ENCODE peak calls at places on chromosome 1, in ten cellular contexts. I, S, N, Z, O, D, Y, Q, X and T are unnamed samples.

GRCh38 chr1:203326830-203327683 is 21.7 kb downstream of the BTG2 start:
- DNase-seq in S (peak; percentile 96), N (peak; percentile 95), Y (peak; percentile 96), Q (peak; percentile 81), I (peak; percentile 62), O (peak; percentile 75), X (peak; percentile 98), Z (peak; percentile 84), D (peak; percentile 96), T (peak; percentile 97)

GRCh38 chr1:245791410-245792312 is 636.9 kb downstream of the KIF26B start:
- DNase-seq in X (no peak), Z (no peak), S (no peak), D (no peak), I (no peak), O (no peak), Y (no peak), N (no peak), Q (no peak), T (no peak)

GRCh38 chr1:224175615-224176014 is 7.4 kb upstream of the DEGS1 start:
- DNase-seq in Z (no peak), N (peak; percentile 54), Q (peak; percentile 58), O (no peak), D (no peak), I (no peak), S (peak; percentile 65), X (no peak), Y (peak; percentile 74), T (peak; percentile 46)

GRCh38 chr1:40620150-40620549 is 45.3 kb downstream of the RIMS3 start:
- DNase-seq in X (no peak), Z (no peak), O (no peak), N (no peak), D (peak; percentile 17), Y (no peak), I (no peak), S (no peak), Q (no peak), T (no peak)

GRCh38 chr1:185929759-185930158 is 195.6 kb downstream of the HMCN1 start:
- DNase-seq in O (peak; percentile 25), S (no peak), N (no peak), I (no peak), Q (no peak), Z (no peak), X (no peak), D (no peak), Y (no peak), T (no peak)

GRCh38 chr1:40783001-40783905 is at the start of gene KCNQ4:
- DNase-seq in N (no peak), S (peak; percentile 39), O (no peak), Q (no peak), D (peak; percentile 58), Y (no peak), I (no peak), X (no peak), Z (no peak), T (peak; percentile 78)

GRCh38 chr1:203692565-203693470 is 66.2 kb downstream of the ATP2B4 start:
- DNase-seq in S (peak; percentile 93), Q (peak; percentile 88), Y (no peak), D (peak; percentile 95), I (peak; percentile 81), O (peak; percentile 97), Z (no peak), X (no peak), N (no peak), T (peak; percentile 87)

GRCh38 chr1:228837817-228838716 is 102.8 kb downstream of the RHOU start:
- DNase-seq in O (peak; percentile 16), N (no peak), Y (no peak), Q (peak; percentile 65), X (no peak), Z (peak; percentile 84), I (peak; percentile 97), S (peak; percentile 89), D (peak; percentile 93), T (no peak)

GRCh38 chr1:21857142-21857839 is 45.2 kb downstream of the LDLRAD2 start:
- DNase-seq in N (no peak), X (no peak), Q (no peak), Y (peak; percentile 31), S (peak; percentile 84), Z (no peak), O (peak; percentile 60), D (no peak), I (no peak), T (no peak)

GRCh38 chr1:151841141-151841540 is 1.5 kb upstream of the C2CD4D start:
- DNase-seq in D (no peak), Q (no peak), I (peak; percentile 61), O (peak; percentile 81), Y (no peak), Z (no peak), X (no peak), N (no peak), S (peak; percentile 76), T (no peak)

GRCh38 chr1:41607810-41608209 is 123.3 kb upstream of the EDN2 start:
- DNase-seq in D (no peak), S (no peak), N (no peak), Z (no peak), Q (no peak), O (no peak), I (no peak), Y (no peak), X (no peak), T (no peak)

GRCh38 chr1:90104941-90105593 is 110.2 kb downstream of the ZNF326 start:
- DNase-seq in Z (no peak), O (no peak), I (no peak), X (no peak), S (no peak), N (no peak), Q (no peak), Y (no peak), D (no peak), T (no peak)

GRCh38 chr1:33435096-33435820 is 4.4 kb upstream of the PHC2 start:
- DNase-seq in Z (no peak), X (no peak), D (no peak), Y (no peak), S (peak; percentile 88), N (no peak), Q (no peak), I (peak; percentile 48), O (peak; percentile 66), T (no peak)

GRCh38 chr1:223712856-223713494 is 636 bp downstream of the CAPN2 start:
- DNase-seq in Y (peak; percentile 70), S (peak; percentile 40), N (peak; percentile 49), Q (no peak), Z (no peak), O (no peak), I (no peak), D (no peak), X (no peak), T (peak; percentile 66)

GRCh38 chr1:157415661-157416060 is 136.7 kb downstream of the FCRL5 start:
- DNase-seq in Y (no peak), S (peak; percentile 68), I (no peak), X (no peak), O (no peak), Z (no peak), N (no peak), D (no peak), Q (no peak), T (no peak)

GRCh38 chr1:61078611-61079010 is 3.8 kb upstream of the NFIA start:
- DNase-seq in X (no peak), O (no peak), N (no peak), Y (no peak), Q (no peak), D (no peak), Z (no peak), I (no peak), S (no peak), T (no peak)

GRCh38 chr1:74468982-74469603 is 43.3 kb downstream of the LRRC53 start:
- DNase-seq in O (peak; percentile 38), X (peak; percentile 3), Y (no peak), S (no peak), I (peak; percentile 29), D (no peak), Q (no peak), N (no peak), Z (peak; percentile 45), T (no peak)

GRCh38 chr1:89605692-89606091 is 27.2 kb upstream of the LRRC8C start:
- DNase-seq in Z (no peak), D (no peak), I (peak; percentile 83), Y (no peak), O (no peak), X (no peak), N (no peak), Q (peak; percentile 70), S (peak; percentile 71), T (no peak)

GRCh38 chr1:54967372-54967771 is 13.1 kb upstream of the TMEM61 start:
- DNase-seq in Q (no peak), Z (no peak), X (no peak), S (peak; percentile 47), I (no peak), N (no peak), D (no peak), Y (no peak), O (no peak), T (no peak)

GRCh38 chr1:20683614-20684013 is 22.4 kb upstream of the DDOST start:
- DNase-seq in Z (no peak), Y (no peak), S (no peak), N (no peak), D (no peak), O (no peak), Q (no peak), I (no peak), X (no peak), T (peak; percentile 12)

GRCh38 chr1:4303303-4303702 is 351.1 kb upstream of the AJAP1 start:
- DNase-seq in Q (no peak), O (no peak), X (no peak), N (no peak), S (no peak), Z (no peak), Y (no peak), I (no peak), D (no peak), T (no peak)

GRCh38 chr1:30982431-30982830 is 73.9 kb upstream of the SDC3 start:
- DNase-seq in O (no peak), S (no peak), D (no peak), I (no peak), N (no peak), Y (no peak), Z (no peak), X (no peak), Q (no peak), T (no peak)

GRCh38 chr1:161192476-161193465 is 6.1 kb downstream of the ADAMTS4 start:
- DNase-seq in N (peak; percentile 77), I (peak; percentile 32), Q (no peak), X (peak; percentile 59), D (peak; percentile 88), S (peak; percentile 71), Z (peak; percentile 79), Y (peak; percentile 66), O (no peak), T (peak; percentile 50)

GRCh38 chr1:234608026-234608719 is 1.8 kb downstream of the IRF2BP2 start:
- DNase-seq in Z (peak; percentile 75), Y (peak; percentile 96), N (peak; percentile 84), D (peak; percentile 95), X (no peak), I (peak; percentile 92), O (peak; percentile 87), Q (peak; percentile 78), S (peak; percentile 96), T (peak; percentile 74)

GRCh38 chr1:167687919-167688519 is 33.8 kb upstream of the MPZL1 start:
- DNase-seq in D (peak; percentile 94), S (peak; percentile 66), Z (peak; percentile 71), Q (no peak), N (peak; percentile 79), X (peak; percentile 72), O (peak; percentile 59), I (peak; percentile 46), Y (peak; percentile 76), T (peak; percentile 35)

GRCh38 chr1:2194319-2194897 is at the start of gene FAAP20:
- DNase-seq in Z (peak; percentile 59), N (peak; percentile 82), Q (no peak), X (no peak), D (no peak), Y (no peak), O (peak; percentile 32), S (peak; percentile 81), I (no peak), T (peak; percentile 84)

GRCh38 chr1:184595609-184596008 is 159.0 kb downstream of the EDEM3 start:
- DNase-seq in X (no peak), D (no peak), Q (no peak), O (peak; percentile 50), Z (no peak), Y (no peak), I (no peak), N (no peak), S (peak; percentile 18), T (no peak)

GRCh38 chr1:189696297-189696696 is 781.4 kb downstream of the BRINP3 start:
- DNase-seq in N (no peak), O (no peak), Z (no peak), Y (no peak), S (no peak), I (no peak), X (no peak), D (no peak), Q (no peak), T (no peak)